ENCODE peak calls at places on chromosomes 11 and 22, in ten cellular contexts. I is HFFc6; H is activated B cell treated with CpG ODN at 0.5 μM for 24 hours; Z is CD4-positive, alpha-beta T cell; K is OCI-LY7; R is GM23338; O is GM12864; B is left ventricle myocardium inferior; J is A549; D is bronchial epithelial cell. Q is an unnamed sample.

GRCh38 chr22:17786435-17787158 is 12.3 kb upstream of the BID start:
- DNase-seq in I (peak; percentile 6), H (no peak), Z (no peak), K (peak; percentile 47), R (peak; percentile 57), O (no peak), B (peak; percentile 85), J (no peak), D (no peak), Q (no peak)

GRCh38 chr11:2273771-2274170 is 3.4 kb upstream of the ASCL2 start:
- DNase-seq in I (no peak), H (no peak), Z (no peak), K (no peak), R (no peak), O (no peak), B (no peak), J (no peak), D (peak; percentile 20), Q (no peak)

GRCh38 chr11:35082322-35083180 is 56.4 kb upstream of the CD44 start:
- DNase-seq in I (peak; percentile 85), H (peak; percentile 69), Z (peak; percentile 84), K (peak; percentile 65), R (peak; percentile 50), O (peak; percentile 91), B (peak; percentile 45), J (peak; percentile 81), D (peak; percentile 83), Q (peak; percentile 77)

GRCh38 chr11:65903068-65903481 is 2.9 kb upstream of the FOSL1 start:
- DNase-seq in I (peak; percentile 93), H (no peak), Z (no peak), K (no peak), R (peak; percentile 72), O (no peak), B (no peak), J (peak; percentile 90), D (peak; percentile 71), Q (no peak)

GRCh38 chr11:95419915-95420314 is 188.9 kb upstream of the SESN3 start:
- DNase-seq in I (no peak), H (no peak), Z (no peak), K (no peak), R (no peak), O (no peak), B (no peak), J (no peak), D (peak; percentile 95), Q (no peak)

GRCh38 chr11:77761481-77761880 is 59.0 kb downstream of the RSF1 start:
- DNase-seq in I (no peak), H (no peak), Z (no peak), K (no peak), R (no peak), O (no peak), B (no peak), J (no peak), D (no peak), Q (no peak)

GRCh38 chr11:1202776-1203504 is 19.9 kb upstream of the MUC5B start:
- DNase-seq in I (no peak), H (peak; percentile 72), Z (peak; percentile 58), K (peak; percentile 55), R (peak; percentile 88), O (no peak), B (peak; percentile 49), J (peak; percentile 67), D (no peak), Q (peak; percentile 60)

GRCh38 chr11:94747136-94748110 is 20.7 kb upstream of the AMOTL1 start:
- DNase-seq in I (peak; percentile 70), H (no peak), Z (no peak), K (no peak), R (no peak), O (no peak), B (no peak), J (peak; percentile 84), D (peak; percentile 100), Q (no peak)

GRCh38 chr11:110929129-110929528 is 216.9 kb upstream of the ARHGAP20 start:
- DNase-seq in I (no peak), H (no peak), Z (no peak), K (no peak), R (no peak), O (no peak), B (no peak), J (no peak), D (peak; percentile 20), Q (no peak)

GRCh38 chr22:40028098-40028425 is 33.3 kb downstream of the FAM83F start:
- DNase-seq in I (no peak), H (no peak), Z (no peak), K (no peak), R (no peak), O (no peak), B (no peak), J (no peak), D (no peak), Q (no peak)

GRCh38 chr22:27850000-27850465 is 48.5 kb upstream of the MN1 start:
- DNase-seq in I (no peak), H (no peak), Z (no peak), K (no peak), R (peak; percentile 47), O (no peak), B (peak; percentile 41), J (no peak), D (no peak), Q (no peak)

DNA sequence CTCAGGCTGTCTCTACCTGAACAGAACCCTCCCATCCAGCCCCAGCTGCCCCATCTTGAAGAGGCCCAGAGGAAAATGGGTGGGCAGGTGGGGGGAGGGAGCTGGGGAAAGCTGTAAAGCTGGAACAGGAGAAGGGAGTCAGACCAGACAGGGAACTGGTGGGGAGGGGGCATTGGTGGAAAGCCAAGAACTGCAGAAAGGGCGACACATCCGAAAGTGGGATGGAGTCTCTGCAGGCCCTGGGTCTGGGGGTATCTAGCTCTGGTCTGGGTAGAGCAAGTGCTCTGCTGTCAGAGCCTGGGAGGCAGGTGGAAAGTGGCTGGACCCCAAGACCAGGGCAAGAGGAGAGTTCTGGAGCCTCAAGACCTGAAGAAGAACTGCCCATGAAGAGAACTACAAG is 7.7 kb downstream of the TMPRSS13 start:
- DNase-seq in I (no peak), H (no peak), Z (no peak), K (no peak), R (no peak), O (no peak), B (no peak), J (no peak), D (no peak), Q (no peak)
- TF ChIP-seq CTCF in I (no peak), H (no peak), Z (no peak), K (no peak), R (no peak), O (no peak), B (no peak), J (no peak), D (no peak), Q (no peak)

GRCh38 chr11:117824571-117825537 is at the start of gene FXYD2:
- DNase-seq in I (no peak), H (no peak), Z (no peak), K (no peak), R (no peak), O (no peak), B (peak; percentile 74), J (no peak), D (peak; percentile 29), Q (no peak)

GRCh38 chr11:117822031-117822521 is 2.5 kb downstream of the FXYD2 start:
- DNase-seq in I (no peak), H (peak; percentile 50), Z (peak; percentile 42), K (peak; percentile 12), R (peak; percentile 74), O (no peak), B (no peak), J (no peak), D (no peak), Q (peak; percentile 62)

GRCh38 chr11:117823941-117824420 is 563 bp downstream of the FXYD2 start:
- DNase-seq in I (no peak), H (peak; percentile 15), Z (no peak), K (no peak), R (no peak), O (no peak), B (peak; percentile 88), J (no peak), D (no peak), Q (peak; percentile 32)

GRCh38 chr11:117822522-117823033 is 2.0 kb downstream of the FXYD2 start:
- DNase-seq in I (no peak), H (no peak), Z (no peak), K (no peak), R (no peak), O (no peak), B (no peak), J (no peak), D (no peak), Q (no peak)

GRCh38 chr11:117823294-117823940 is 1.1 kb downstream of the FXYD2 start:
- DNase-seq in I (no peak), H (peak; percentile 25), Z (no peak), K (peak; percentile 21), R (no peak), O (no peak), B (no peak), J (peak; percentile 25), D (no peak), Q (peak; percentile 73)
- TF ChIP-seq CTCF in I (peak; percentile 50), H (no peak), Z (peak; percentile 38), K (peak; percentile 49), R (no peak), O (peak; percentile 51), B (no peak), J (no peak), D (peak; percentile 11), Q (peak; percentile 58)

DNA sequence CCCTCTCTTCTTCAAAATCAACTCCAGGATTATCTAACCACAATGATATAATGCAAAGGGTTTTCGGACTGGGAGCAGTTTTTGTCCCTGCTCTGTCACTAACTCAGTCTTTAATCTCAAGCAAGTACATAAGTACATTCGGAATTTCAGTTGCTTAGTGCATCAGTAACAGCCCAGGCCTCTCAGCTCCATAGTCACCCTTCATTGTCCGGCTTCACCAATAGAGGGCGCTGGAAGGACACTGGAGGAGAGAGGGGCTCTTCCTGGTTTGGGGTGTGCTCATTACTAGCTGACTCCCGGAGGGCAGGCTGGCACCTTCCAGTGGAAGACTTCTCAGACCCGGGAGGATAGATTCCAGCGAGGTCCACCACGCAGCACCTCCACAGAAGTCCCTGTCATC is 90.4 kb upstream of the PDGFD start:
- DNase-seq in I (no peak), H (no peak), Z (no peak), K (peak; percentile 32), R (peak; percentile 92), O (peak; percentile 7), B (no peak), J (peak; percentile 26), D (peak; percentile 48), Q (no peak)
- TF ChIP-seq CTCF in I (peak; percentile 57), H (no peak), Z (no peak), K (peak; percentile 79), R (peak; percentile 96), O (peak; percentile 81), B (peak; percentile 54), J (no peak), D (peak; percentile 85), Q (no peak)

DNA sequence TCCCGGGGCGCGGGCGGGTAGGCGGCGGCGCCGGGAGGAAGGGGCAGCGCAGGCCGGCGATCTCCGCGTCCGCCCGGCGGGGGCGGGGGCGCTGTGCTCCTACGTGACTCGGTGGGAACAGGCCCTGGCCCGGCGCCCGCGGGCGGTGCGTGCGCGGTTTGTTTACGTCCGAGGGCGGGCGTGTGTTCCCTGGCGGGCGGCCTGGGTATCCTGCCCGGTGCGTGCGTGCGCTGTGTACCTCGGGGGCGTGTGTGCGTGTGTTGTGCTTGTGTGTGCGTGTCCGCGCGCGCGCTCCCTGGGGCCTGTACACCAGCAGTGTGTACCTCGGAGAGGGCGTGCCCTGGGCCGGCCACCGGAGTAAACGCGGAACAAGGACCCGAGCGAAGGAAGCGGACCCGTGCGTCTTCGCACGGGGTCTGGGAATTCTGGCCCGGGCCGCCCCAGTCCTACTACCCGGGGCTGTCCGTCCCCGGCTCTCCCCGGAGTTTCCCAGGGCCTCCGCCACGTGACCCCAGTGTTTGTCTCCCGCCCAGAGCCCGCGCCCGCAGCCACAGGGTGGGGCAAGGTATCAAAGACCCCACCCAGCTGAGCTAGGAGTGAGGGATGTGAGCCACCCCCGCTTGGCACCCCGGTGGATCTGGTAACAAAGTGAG is 769 bp downstream of the MAFF start:
- DNase-seq in I (peak; percentile 70), H (peak; percentile 53), Z (peak; percentile 50), K (peak; percentile 67), R (peak; percentile 72), O (no peak), B (peak; percentile 89), J (peak; percentile 60), D (peak; percentile 66), Q (no peak)
- TF ChIP-seq CTCF in I (peak; percentile 72), H (no peak), Z (no peak), K (peak; percentile 41), R (peak; percentile 26), O (peak; percentile 3), B (peak; percentile 35), J (no peak), D (peak; percentile 31), Q (no peak)